ENCODE peak calls at places on chromosome 6, in five cellular contexts. E, W, A, N and X are unnamed samples.
A peak's percentile ranks its signal among the peaks of the same experiment; 100 is the strongest.

GRCh38 chr6:133835901-133836300 is 53.0 kb upstream of the TCF21 start:
- DNase-seq in E (no peak), W (no peak), A (no peak), N (no peak), X (no peak)

GRCh38 chr6:122735618-122736017 is 43.9 kb upstream of the FABP7 start:
- DNase-seq in E (no peak), W (no peak), A (no peak), N (no peak), X (peak; percentile 18)

GRCh38 chr6:55868910-55869479 is 6.4 kb downstream of the BMP5 start:
- DNase-seq in E (peak; percentile 59), W (no peak), A (no peak), N (no peak), X (peak; percentile 18)

GRCh38 chr6:12296255-12296573 is 6.1 kb downstream of the EDN1 start:
- DNase-seq in E (no peak), W (no peak), A (peak; percentile 73), N (no peak), X (no peak)

GRCh38 chr6:162251257-162251656 is 476.3 kb downstream of the PRKN start:
- DNase-seq in E (no peak), W (no peak), A (peak; percentile 14), N (no peak), X (peak; percentile 12)

GRCh38 chr6:159640322-159640721 is 52.7 kb downstream of the SOD2 start:
- DNase-seq in E (no peak), W (no peak), A (no peak), N (no peak), X (no peak)

GRCh38 chr6:31345026-31345730 is 11.8 kb downstream of the HLA-B start:
- DNase-seq in E (no peak), W (no peak), A (no peak), N (no peak), X (no peak)

GRCh38 chr6:129672883-129673631 is 36.9 kb downstream of the ARHGAP18 start:
- DNase-seq in E (peak; percentile 60), W (no peak), A (peak; percentile 55), N (no peak), X (no peak)

GRCh38 chr6:148682990-148683389 is 63.8 kb upstream of the UST start:
- DNase-seq in E (no peak), W (no peak), A (no peak), N (no peak), X (no peak)

GRCh38 chr6:157954150-157955117 is 27.2 kb upstream of the SYNJ2 start:
- DNase-seq in E (no peak), W (no peak), A (peak; percentile 95), N (no peak), X (no peak)

GRCh38 chr6:168274046-168274952 is 45.3 kb downstream of the DACT2 start:
- DNase-seq in E (no peak), W (no peak), A (peak; percentile 98), N (no peak), X (no peak)

GRCh38 chr6:141925001-141925400 is 207.7 kb upstream of the GJE1 start:
- DNase-seq in E (no peak), W (no peak), A (no peak), N (no peak), X (no peak)

GRCh38 chr6:51184046-51184445 is 365.4 kb downstream of the TFAP2B start:
- DNase-seq in E (no peak), W (no peak), A (no peak), N (no peak), X (no peak)

GRCh38 chr6:158232445-158233213 is 64.5 kb downstream of the GTF2H5 start:
- DNase-seq in E (no peak), W (peak; percentile 74), A (peak; percentile 42), N (no peak), X (peak; percentile 69)

GRCh38 chr6:62519574-62519973 is 233.5 kb upstream of the KHDRBS2 start:
- DNase-seq in E (no peak), W (no peak), A (no peak), N (no peak), X (no peak)

GRCh38 chr6:150068786-150069648 is at the start of gene ULBP3:
- DNase-seq in E (no peak), W (peak; percentile 85), A (peak; percentile 69), N (peak; percentile 51), X (peak; percentile 95)

GRCh38 chr6:33329058-33329457 is 11.5 kb upstream of the ZBTB22 start:
- DNase-seq in E (no peak), W (no peak), A (no peak), N (no peak), X (no peak)

GRCh38 chr6:168309183-168309582 is 10.4 kb downstream of the DACT2 start:
- DNase-seq in E (no peak), W (no peak), A (no peak), N (no peak), X (no peak)

GRCh38 chr6:112180095-112180820 is 74.1 kb downstream of the LAMA4 start:
- DNase-seq in E (no peak), W (no peak), A (peak; percentile 90), N (peak; percentile 60), X (peak; percentile 61)

GRCh38 chr6:151483968-151484367 is 9.8 kb upstream of the CCDC170 start:
- DNase-seq in E (no peak), W (no peak), A (peak; percentile 19), N (no peak), X (no peak)

GRCh38 chr6:11700118-11700718 is 78.4 kb downstream of the ADTRP start:
- DNase-seq in E (no peak), W (no peak), A (peak; percentile 56), N (no peak), X (peak; percentile 32)

GRCh38 chr6:13485923-13486557 is 1.4 kb downstream of the GFOD1 start:
- DNase-seq in E (no peak), W (no peak), A (peak; percentile 43), N (no peak), X (peak; percentile 55)

GRCh38 chr6:85015396-85015990 is 251.1 kb upstream of the TBX18 start:
- DNase-seq in E (no peak), W (peak; percentile 80), A (peak; percentile 26), N (peak; percentile 33), X (peak; percentile 76)

GRCh38 chr6:167420177-167420576 is 95.3 kb downstream of the TTLL2 start:
- DNase-seq in E (no peak), W (peak; percentile 47), A (no peak), N (no peak), X (no peak)

GRCh38 chr6:155100087-155100486 is 105.0 kb downstream of the TIAM2 start:
- DNase-seq in E (no peak), W (no peak), A (no peak), N (no peak), X (no peak)

GRCh38 chr6:137218473-137218916 is 690 bp downstream of the IFNGR1 start:
- DNase-seq in E (peak; percentile 66), W (no peak), A (peak; percentile 36), N (no peak), X (peak; percentile 47)

GRCh38 chr6:36268478-36269248 is 1.2 kb upstream of the PNPLA1 start:
- DNase-seq in E (no peak), W (no peak), A (no peak), N (no peak), X (no peak)

GRCh38 chr6:116017546-116018276 is 43.0 kb downstream of the FRK start:
- DNase-seq in E (no peak), W (no peak), A (no peak), N (no peak), X (no peak)

GRCh38 chr6:25519856-25520255 is 132.2 kb upstream of the SCGN start:
- DNase-seq in E (no peak), W (no peak), A (no peak), N (no peak), X (no peak)

GRCh38 chr6:30810813-30811329 is 66.5 kb upstream of the IER3 start:
- DNase-seq in E (peak; percentile 92), W (no peak), A (no peak), N (no peak), X (no peak)

GRCh38 chr6:69817358-69817757 is 20.5 kb upstream of the LMBRD1 start:
- DNase-seq in E (no peak), W (no peak), A (no peak), N (no peak), X (no peak)
- TF ChIP-seq SUZ12 in E (no peak), W (no peak), A (no peak), N (no peak), X (no peak)

GRCh38 chr6:28490191-28490890 is 25.3 kb downstream of the GPX6 start:
- DNase-seq in E (no peak), W (no peak), A (no peak), N (no peak), X (peak; percentile 26)
- TF ChIP-seq SUZ12 in E (no peak), W (no peak), A (no peak), N (no peak), X (no peak)

DNA sequence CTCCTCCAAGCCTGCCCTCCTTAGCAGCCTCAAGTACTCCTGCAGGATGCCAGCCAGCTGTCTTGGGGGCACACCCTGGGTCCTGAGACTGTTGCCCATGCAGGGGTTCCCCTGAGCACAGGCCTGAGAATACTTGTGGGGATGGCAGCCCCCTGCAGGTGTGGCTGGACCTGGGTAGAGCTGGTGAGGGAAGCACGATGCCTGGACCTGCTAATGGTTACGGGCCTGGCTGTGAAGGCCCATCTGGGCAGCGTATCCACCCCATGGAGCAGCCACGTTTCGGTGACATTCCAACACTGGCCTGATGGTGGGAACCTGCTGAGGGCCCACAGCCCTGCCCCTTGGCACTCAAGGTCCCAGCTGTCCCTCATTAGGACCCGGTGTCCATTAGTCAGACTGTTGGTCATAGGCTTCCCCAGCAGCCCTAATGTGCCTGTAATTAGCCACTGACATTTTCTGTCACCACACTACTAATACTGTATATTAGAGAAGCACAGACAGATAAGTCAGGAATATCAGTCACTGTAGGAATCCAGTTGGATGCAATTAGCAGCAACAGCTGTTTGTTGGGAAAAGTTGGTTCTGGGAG is 20.3 kb downstream of the CCDC167 start:
- DNase-seq in E (no peak), W (no peak), A (no peak), N (no peak), X (no peak)
- TF ChIP-seq SUZ12 in E (no peak), W (no peak), A (no peak), N (no peak), X (no peak)

GRCh38 chr6:102154176-102154575 is 760.7 kb downstream of the GRIK2 start:
- DNase-seq in E (no peak), W (no peak), A (no peak), N (no peak), X (no peak)
- TF ChIP-seq SUZ12 in E (no peak), W (no peak), A (no peak), N (no peak), X (no peak)

GRCh38 chr6:135117413-135117968 is 62.9 kb upstream of the HBS1L start:
- DNase-seq in E (no peak), W (no peak), A (no peak), N (no peak), X (no peak)

GRCh38 chr6:135114355-135115145 is 59.9 kb upstream of the HBS1L start:
- DNase-seq in E (peak; percentile 67), W (no peak), A (no peak), N (no peak), X (no peak)

GRCh38 chr6:135118142-135118730 is 62.9 kb upstream of the MYB start:
- DNase-seq in E (no peak), W (no peak), A (no peak), N (no peak), X (no peak)

GRCh38 chr6:135115411-135116293 is 61.0 kb upstream of the HBS1L start:
- DNase-seq in E (no peak), W (no peak), A (no peak), N (no peak), X (no peak)

GRCh38 chr6:135116566-135116965 is 61.9 kb upstream of the HBS1L start:
- DNase-seq in E (no peak), W (no peak), A (no peak), N (no peak), X (no peak)
- TF ChIP-seq SUZ12 in E (no peak), W (no peak), A (no peak), N (no peak), X (no peak)